ENCODE peak calls at places on chromosome 10, in eight cellular contexts. One of them, this sample, is unnamed.

GRCh38 chr10:58625070-58625469 is 112.4 kb downstream of the BICC1 start:
- DNase-seq in heart right ventricle: no peak
- DNase-seq in lower leg skin: no peak
- DNase-seq in foreskin fibroblast: peak; percentile 92
- DNase-seq in right cardiac atrium: no peak
- DNase-seq in Panc1: no peak
- DNase-seq in sigmoid colon: no peak
- DNase-seq in H7: no peak
- DNase-seq in this sample: peak; percentile 95

GRCh38 chr10:59654007-59654406 is 55.6 kb downstream of the SLC16A9 start:
- DNase-seq in heart right ventricle: no peak
- DNase-seq in lower leg skin: no peak
- DNase-seq in foreskin fibroblast: no peak
- DNase-seq in right cardiac atrium: no peak
- DNase-seq in Panc1: no peak
- DNase-seq in sigmoid colon: no peak
- DNase-seq in H7: no peak
- DNase-seq in this sample: peak; percentile 38

GRCh38 chr10:121188005-121188404 is 336.8 kb downstream of the WDR11 start:
- DNase-seq in heart right ventricle: no peak
- DNase-seq in lower leg skin: no peak
- DNase-seq in foreskin fibroblast: no peak
- DNase-seq in right cardiac atrium: no peak
- DNase-seq in Panc1: no peak
- DNase-seq in sigmoid colon: no peak
- DNase-seq in H7: no peak
- DNase-seq in this sample: no peak

GRCh38 chr10:71497802-71498326 is 101.1 kb downstream of the CDH23 start:
- DNase-seq in heart right ventricle: no peak
- DNase-seq in lower leg skin: no peak
- DNase-seq in foreskin fibroblast: no peak
- DNase-seq in right cardiac atrium: peak; percentile 1
- DNase-seq in Panc1: no peak
- DNase-seq in sigmoid colon: no peak
- DNase-seq in H7: no peak
- DNase-seq in this sample: no peak

GRCh38 chr10:70758757-70759514 is 26.2 kb downstream of the TBATA start:
- DNase-seq in heart right ventricle: no peak
- DNase-seq in lower leg skin: peak; percentile 93
- DNase-seq in foreskin fibroblast: peak; percentile 88
- DNase-seq in right cardiac atrium: peak; percentile 79
- DNase-seq in Panc1: peak; percentile 48
- DNase-seq in sigmoid colon: peak; percentile 85
- DNase-seq in H7: peak; percentile 88
- DNase-seq in this sample: peak; percentile 82

GRCh38 chr10:78584666-78585065 is 484.1 kb upstream of the ZMIZ1 start:
- DNase-seq in heart right ventricle: no peak
- DNase-seq in lower leg skin: no peak
- DNase-seq in foreskin fibroblast: no peak
- DNase-seq in right cardiac atrium: peak; percentile 77
- DNase-seq in Panc1: no peak
- DNase-seq in sigmoid colon: peak; percentile 79
- DNase-seq in H7: no peak
- DNase-seq in this sample: no peak

GRCh38 chr10:112294169-112294568 is 11.0 kb downstream of the TECTB start:
- DNase-seq in heart right ventricle: no peak
- DNase-seq in lower leg skin: no peak
- DNase-seq in foreskin fibroblast: no peak
- DNase-seq in right cardiac atrium: no peak
- DNase-seq in Panc1: no peak
- DNase-seq in sigmoid colon: no peak
- DNase-seq in H7: no peak
- DNase-seq in this sample: no peak

GRCh38 chr10:112490543-112490942 is 43.5 kb downstream of the VTI1A start:
- DNase-seq in heart right ventricle: peak; percentile 26
- DNase-seq in lower leg skin: no peak
- DNase-seq in foreskin fibroblast: peak; percentile 62
- DNase-seq in right cardiac atrium: no peak
- DNase-seq in Panc1: no peak
- DNase-seq in sigmoid colon: no peak
- DNase-seq in H7: no peak
- DNase-seq in this sample: peak; percentile 35

GRCh38 chr10:132514841-132515521 is 22.6 kb upstream of the INPP5A start:
- DNase-seq in heart right ventricle: no peak
- DNase-seq in lower leg skin: peak; percentile 84
- DNase-seq in foreskin fibroblast: no peak
- DNase-seq in right cardiac atrium: peak; percentile 52
- DNase-seq in Panc1: no peak
- DNase-seq in sigmoid colon: peak; percentile 70
- DNase-seq in H7: peak; percentile 59
- DNase-seq in this sample: no peak

GRCh38 chr10:3754727-3755439 is 30.1 kb downstream of the KLF6 start:
- DNase-seq in heart right ventricle: no peak
- DNase-seq in lower leg skin: peak; percentile 83
- DNase-seq in foreskin fibroblast: peak; percentile 80
- DNase-seq in right cardiac atrium: peak; percentile 65
- DNase-seq in Panc1: no peak
- DNase-seq in sigmoid colon: no peak
- DNase-seq in H7: no peak
- DNase-seq in this sample: peak; percentile 97
- H3K4me3 ChIP-seq in heart right ventricle: no peak overlapping the region
- H3K4me3 ChIP-seq in lower leg skin: no peak overlapping the region
- H3K4me3 ChIP-seq in foreskin fibroblast: no peak overlapping the region
- H3K4me3 ChIP-seq in right cardiac atrium: no peak overlapping the region
- H3K4me3 ChIP-seq in Panc1: no peak overlapping the region
- H3K4me3 ChIP-seq in sigmoid colon: no peak overlapping the region
- H3K4me3 ChIP-seq in H7: no peak overlapping the region
- H3K4me3 ChIP-seq in this sample: no peak overlapping the region

DNA sequence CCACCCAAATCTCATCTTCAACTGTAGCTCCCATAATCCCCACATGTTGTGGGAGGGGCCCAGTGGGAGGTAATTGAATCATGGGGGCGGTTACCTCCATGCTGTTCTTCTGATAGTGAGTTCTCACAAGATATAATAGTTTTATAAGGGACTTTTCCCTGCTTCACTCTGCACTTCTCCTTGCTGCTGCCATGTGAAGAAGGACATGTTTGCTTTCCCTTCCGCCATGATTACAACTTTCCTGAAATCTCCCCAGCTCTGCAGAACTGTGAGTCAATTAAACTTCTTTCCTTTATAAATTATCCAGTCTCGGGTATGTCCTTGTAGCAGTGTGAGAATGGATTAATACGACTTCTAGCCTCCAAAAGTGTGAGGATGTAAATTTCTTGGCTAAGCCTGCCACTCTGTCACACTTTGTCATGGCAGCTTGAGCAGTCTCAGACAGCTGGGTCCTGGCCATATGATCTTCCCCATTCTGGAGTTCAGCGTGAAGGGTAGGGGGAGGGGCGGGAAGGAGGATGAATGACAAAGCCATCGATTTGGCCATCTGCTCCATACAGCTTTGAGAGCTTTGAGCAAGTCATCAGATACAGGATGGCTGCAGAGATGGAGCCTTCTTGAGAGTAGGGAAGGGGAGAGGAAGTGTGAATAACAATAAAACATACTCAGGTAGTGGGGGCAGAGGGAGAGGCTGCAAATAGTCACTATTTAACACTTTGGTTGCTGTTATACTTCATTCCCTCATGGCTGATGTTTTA is 19.1 kb upstream of the INPP5F start:
- DNase-seq in heart right ventricle: no peak
- DNase-seq in lower leg skin: no peak
- DNase-seq in foreskin fibroblast: no peak
- DNase-seq in right cardiac atrium: no peak
- DNase-seq in Panc1: no peak
- DNase-seq in sigmoid colon: no peak
- DNase-seq in H7: no peak
- DNase-seq in this sample: no peak
- H3K4me3 ChIP-seq in heart right ventricle: no peak overlapping the region
- H3K4me3 ChIP-seq in lower leg skin: no peak overlapping the region
- H3K4me3 ChIP-seq in foreskin fibroblast: no peak overlapping the region
- H3K4me3 ChIP-seq in right cardiac atrium: no peak overlapping the region
- H3K4me3 ChIP-seq in Panc1: no peak overlapping the region
- H3K4me3 ChIP-seq in sigmoid colon: no peak overlapping the region
- H3K4me3 ChIP-seq in H7: no peak overlapping the region
- H3K4me3 ChIP-seq in this sample: no peak overlapping the region

GRCh38 chr10:3813267-3813666 is 28.3 kb upstream of the KLF6 start:
- DNase-seq in heart right ventricle: no peak
- DNase-seq in lower leg skin: no peak
- DNase-seq in foreskin fibroblast: no peak
- DNase-seq in right cardiac atrium: no peak
- DNase-seq in Panc1: no peak
- DNase-seq in sigmoid colon: no peak
- DNase-seq in H7: no peak
- DNase-seq in this sample: peak; percentile 25

GRCh38 chr10:3814832-3815209 is 29.8 kb upstream of the KLF6 start:
- DNase-seq in heart right ventricle: no peak
- DNase-seq in lower leg skin: no peak
- DNase-seq in foreskin fibroblast: no peak
- DNase-seq in right cardiac atrium: no peak
- DNase-seq in Panc1: no peak
- DNase-seq in sigmoid colon: no peak
- DNase-seq in H7: no peak
- DNase-seq in this sample: no peak

GRCh38 chr10:3817002-3817401 is 32.0 kb upstream of the KLF6 start:
- DNase-seq in heart right ventricle: no peak
- DNase-seq in lower leg skin: no peak
- DNase-seq in foreskin fibroblast: no peak
- DNase-seq in right cardiac atrium: no peak
- DNase-seq in Panc1: no peak
- DNase-seq in sigmoid colon: no peak
- DNase-seq in H7: no peak
- DNase-seq in this sample: no peak

GRCh38 chr10:3812141-3812540 is 27.1 kb upstream of the KLF6 start:
- DNase-seq in heart right ventricle: no peak
- DNase-seq in lower leg skin: no peak
- DNase-seq in foreskin fibroblast: no peak
- DNase-seq in right cardiac atrium: no peak
- DNase-seq in Panc1: no peak
- DNase-seq in sigmoid colon: no peak
- DNase-seq in H7: no peak
- DNase-seq in this sample: no peak

GRCh38 chr10:3813986-3814831 is 29.2 kb upstream of the KLF6 start:
- DNase-seq in heart right ventricle: no peak
- DNase-seq in lower leg skin: no peak
- DNase-seq in foreskin fibroblast: peak; percentile 35
- DNase-seq in right cardiac atrium: no peak
- DNase-seq in Panc1: no peak
- DNase-seq in sigmoid colon: no peak
- DNase-seq in H7: no peak
- DNase-seq in this sample: peak; percentile 38
- H3K4me3 ChIP-seq in heart right ventricle: no peak overlapping the region
- H3K4me3 ChIP-seq in lower leg skin: no peak overlapping the region
- H3K4me3 ChIP-seq in foreskin fibroblast: no peak overlapping the region
- H3K4me3 ChIP-seq in right cardiac atrium: no peak overlapping the region
- H3K4me3 ChIP-seq in Panc1: no peak overlapping the region
- H3K4me3 ChIP-seq in sigmoid colon: no peak overlapping the region
- H3K4me3 ChIP-seq in H7: no peak overlapping the region
- H3K4me3 ChIP-seq in this sample: no peak overlapping the region

DNA sequence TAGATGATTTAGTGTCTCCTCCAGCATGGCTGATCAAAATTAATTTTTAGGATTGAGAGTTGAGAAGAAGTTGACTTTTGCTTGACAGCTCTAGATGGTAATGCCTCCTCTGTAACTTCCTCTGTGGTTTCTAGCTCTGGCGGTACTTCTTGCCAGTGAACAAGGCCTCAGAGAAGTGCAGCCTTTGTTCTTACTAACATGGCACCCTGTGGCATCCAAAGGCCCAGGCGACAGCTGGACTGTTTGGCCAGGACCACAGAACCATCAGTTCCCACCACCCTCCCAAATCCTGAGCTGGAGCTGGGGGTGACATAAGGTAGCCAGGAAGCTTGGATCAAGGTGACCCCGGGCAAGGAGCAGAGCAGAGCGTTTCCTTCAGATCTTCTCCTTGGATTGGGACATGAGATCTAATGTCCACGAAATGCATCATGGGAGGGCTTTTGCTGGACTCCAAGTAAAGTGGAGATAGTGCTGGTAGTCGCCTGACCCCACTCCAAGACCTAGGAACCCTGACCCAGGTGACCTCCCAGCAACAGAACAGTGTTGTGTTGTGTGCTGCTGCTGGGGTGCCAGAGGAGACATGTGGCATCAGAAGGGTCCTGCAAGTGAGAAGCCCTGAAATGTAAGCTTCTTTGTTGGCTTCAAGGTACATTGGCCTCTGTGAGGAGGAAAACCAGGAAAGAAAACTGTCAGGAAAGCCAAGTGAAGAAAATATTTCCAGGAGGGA is 41.8 kb downstream of the APBB1IP start:
- DNase-seq in heart right ventricle: no peak
- DNase-seq in lower leg skin: no peak
- DNase-seq in foreskin fibroblast: no peak
- DNase-seq in right cardiac atrium: no peak
- DNase-seq in Panc1: no peak
- DNase-seq in sigmoid colon: no peak
- DNase-seq in H7: no peak
- DNase-seq in this sample: no peak
- H3K4me3 ChIP-seq in heart right ventricle: no peak overlapping the region
- H3K4me3 ChIP-seq in lower leg skin: no peak overlapping the region
- H3K4me3 ChIP-seq in foreskin fibroblast: no peak overlapping the region
- H3K4me3 ChIP-seq in right cardiac atrium: no peak overlapping the region
- H3K4me3 ChIP-seq in Panc1: no peak overlapping the region
- H3K4me3 ChIP-seq in sigmoid colon: no peak overlapping the region
- H3K4me3 ChIP-seq in H7: no peak overlapping the region
- H3K4me3 ChIP-seq in this sample: no peak overlapping the region

GRCh38 chr10:26157734-26158133 is 58.8 kb upstream of the GAD2 start:
- DNase-seq in heart right ventricle: no peak
- DNase-seq in lower leg skin: no peak
- DNase-seq in foreskin fibroblast: no peak
- DNase-seq in right cardiac atrium: no peak
- DNase-seq in Panc1: no peak
- DNase-seq in sigmoid colon: no peak
- DNase-seq in H7: peak; percentile 15
- DNase-seq in this sample: no peak

GRCh38 chr10:26156019-26156418 is 60.6 kb upstream of the GAD2 start:
- DNase-seq in heart right ventricle: no peak
- DNase-seq in lower leg skin: no peak
- DNase-seq in foreskin fibroblast: no peak
- DNase-seq in right cardiac atrium: no peak
- DNase-seq in Panc1: no peak
- DNase-seq in sigmoid colon: no peak
- DNase-seq in H7: no peak
- DNase-seq in this sample: no peak
- H3K4me3 ChIP-seq in heart right ventricle: no peak overlapping the region
- H3K4me3 ChIP-seq in lower leg skin: no peak overlapping the region
- H3K4me3 ChIP-seq in foreskin fibroblast: no peak overlapping the region
- H3K4me3 ChIP-seq in right cardiac atrium: no peak overlapping the region
- H3K4me3 ChIP-seq in Panc1: no peak overlapping the region
- H3K4me3 ChIP-seq in sigmoid colon: no peak overlapping the region
- H3K4me3 ChIP-seq in H7: no peak overlapping the region
- H3K4me3 ChIP-seq in this sample: no peak overlapping the region

DNA sequence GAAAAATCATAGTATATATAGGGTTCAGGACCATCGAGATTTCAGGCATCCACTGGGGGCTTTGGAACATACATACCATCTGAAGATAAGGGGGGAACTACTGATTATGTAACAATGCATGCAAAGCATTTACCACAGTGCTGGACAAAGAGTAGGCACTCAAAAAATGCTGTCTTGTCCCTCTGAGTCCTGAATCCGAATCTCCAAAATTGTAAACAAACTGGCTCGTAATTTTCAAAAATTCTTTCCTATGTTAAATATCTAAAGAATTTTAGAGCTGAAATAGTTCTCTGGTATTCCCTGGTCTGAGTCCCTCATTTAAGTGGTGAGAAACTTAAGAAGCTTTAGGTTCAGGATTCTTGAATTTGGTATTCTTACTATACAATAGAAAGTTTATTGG is 167.8 kb upstream of the ASAH2 start:
- DNase-seq in heart right ventricle: no peak
- DNase-seq in lower leg skin: no peak
- DNase-seq in foreskin fibroblast: no peak
- DNase-seq in right cardiac atrium: no peak
- DNase-seq in Panc1: no peak
- DNase-seq in sigmoid colon: no peak
- DNase-seq in H7: no peak
- DNase-seq in this sample: no peak
- H3K4me3 ChIP-seq in heart right ventricle: no peak overlapping the region
- H3K4me3 ChIP-seq in lower leg skin: no peak overlapping the region
- H3K4me3 ChIP-seq in foreskin fibroblast: no peak overlapping the region
- H3K4me3 ChIP-seq in right cardiac atrium: no peak overlapping the region
- H3K4me3 ChIP-seq in Panc1: no peak overlapping the region
- H3K4me3 ChIP-seq in sigmoid colon: no peak overlapping the region
- H3K4me3 ChIP-seq in H7: no peak overlapping the region
- H3K4me3 ChIP-seq in this sample: no peak overlapping the region

This sample was measured in cardiac fibroblast.